ENCODE peak calls at places on chromosomes 2 and 18, in four cellular contexts. One of them, this sample, is unnamed.

GRCh38 chr2:112048887-112049286 is 6.2 kb upstream of the TMEM87B start:
- DNase-seq in SK-N-SH: peak
- DNase-seq in lower lobe of right lung: no peak
- DNase-seq in astrocyte: peak
- DNase-seq in this sample: peak

GRCh38 chr2:206457188-206457634 is 13.9 kb downstream of the ADAM23 start:
- DNase-seq in lower lobe of right lung: no peak
- DNase-seq in astrocyte: peak
- DNase-seq in SK-N-SH: no peak
- DNase-seq in this sample: no peak

GRCh38 chr2:238409341-238410200 is 17.2 kb upstream of the ASB1 start:
- DNase-seq in lower lobe of right lung: no peak
- DNase-seq in SK-N-SH: no peak
- DNase-seq in astrocyte: no peak
- DNase-seq in this sample: no peak

GRCh38 chr2:150792780-150793300 is 305.4 kb upstream of the RND3 start:
- DNase-seq in lower lobe of right lung: no peak
- DNase-seq in astrocyte: no peak
- DNase-seq in SK-N-SH: no peak
- DNase-seq in this sample: no peak

GRCh38 chr18:8326763-8327394 is 282.4 kb upstream of the RAB12 start:
- DNase-seq in SK-N-SH: peak
- DNase-seq in lower lobe of right lung: no peak
- DNase-seq in astrocyte: no peak
- DNase-seq in this sample: no peak

GRCh38 chr2:16633632-16634430 is 31.8 kb downstream of the CYRIA start:
- DNase-seq in SK-N-SH: no peak
- DNase-seq in lower lobe of right lung: no peak
- DNase-seq in astrocyte: peak
- DNase-seq in this sample: no peak

GRCh38 chr2:224069172-224069571 is 30.1 kb upstream of the SERPINE2 start:
- DNase-seq in SK-N-SH: no peak
- DNase-seq in lower lobe of right lung: no peak
- DNase-seq in astrocyte: peak
- DNase-seq in this sample: no peak

GRCh38 chr2:119367472-119368099 is 809 bp downstream of the DBI start:
- DNase-seq in astrocyte: no peak
- DNase-seq in lower lobe of right lung: peak
- DNase-seq in SK-N-SH: peak
- DNase-seq in this sample: peak

GRCh38 chr2:79259296-79259695 is 99.7 kb upstream of the REG3A start:
- DNase-seq in SK-N-SH: no peak
- DNase-seq in astrocyte: no peak
- DNase-seq in lower lobe of right lung: no peak
- DNase-seq in this sample: no peak

GRCh38 chr2:187853413-187853812 is 299.2 kb upstream of the TFPI start:
- DNase-seq in SK-N-SH: no peak
- DNase-seq in astrocyte: no peak
- DNase-seq in lower lobe of right lung: no peak
- DNase-seq in this sample: no peak

GRCh38 chr2:96839875-96840850 is 3.7 kb downstream of the ANKRD23 start:
- DNase-seq in astrocyte: no peak
- DNase-seq in SK-N-SH: no peak
- DNase-seq in lower lobe of right lung: no peak
- DNase-seq in this sample: no peak

GRCh38 chr2:10462178-10463083 is 14.3 kb upstream of the ODC1 start:
- DNase-seq in astrocyte: no peak
- DNase-seq in lower lobe of right lung: no peak
- DNase-seq in SK-N-SH: no peak
- DNase-seq in this sample: no peak

GRCh38 chr2:152089238-152089637 is 9.6 kb downstream of the CACNB4 start:
- DNase-seq in lower lobe of right lung: no peak
- DNase-seq in SK-N-SH: no peak
- DNase-seq in astrocyte: no peak
- DNase-seq in this sample: no peak

GRCh38 chr18:12580630-12581342 is 77.1 kb downstream of the SPIRE1 start:
- DNase-seq in lower lobe of right lung: no peak
- DNase-seq in SK-N-SH: no peak
- DNase-seq in astrocyte: no peak
- DNase-seq in this sample: no peak

GRCh38 chr2:236612737-236613136 is 43.1 kb downstream of the ACKR3 start:
- DNase-seq in SK-N-SH: no peak
- DNase-seq in lower lobe of right lung: no peak
- DNase-seq in astrocyte: no peak
- DNase-seq in this sample: no peak

GRCh38 chr18:26103579-26103978 is 13.2 kb upstream of the SS18 start:
- DNase-seq in lower lobe of right lung: no peak
- DNase-seq in SK-N-SH: peak
- DNase-seq in astrocyte: no peak
- DNase-seq in this sample: peak

GRCh38 chr2:174376967-174377366 is 18.6 kb upstream of the SCRN3 start:
- DNase-seq in lower lobe of right lung: no peak
- DNase-seq in astrocyte: no peak
- DNase-seq in SK-N-SH: no peak
- DNase-seq in this sample: no peak

GRCh38 chr2:130328710-130329109 is 14.0 kb upstream of the IMP4 start:
- DNase-seq in astrocyte: peak
- DNase-seq in SK-N-SH: no peak
- DNase-seq in lower lobe of right lung: no peak
- DNase-seq in this sample: no peak

GRCh38 chr2:205612661-205613060 is 69.6 kb upstream of the NRP2 start:
- DNase-seq in SK-N-SH: peak
- DNase-seq in lower lobe of right lung: no peak
- DNase-seq in astrocyte: no peak
- DNase-seq in this sample: peak